ENCODE peak calls at places on chromosomes 4 and X, in five cellular contexts. One of them, this sample, is unnamed.

GRCh38 chr4:10891866-10892265 is 207.3 kb upstream of the CLNK start:
- DNase-seq in A549: no peak
- DNase-seq in endothelial cell of umbilical vein: no peak
- DNase-seq in SK-N-SH: no peak
- DNase-seq in WTC11: no peak
- DNase-seq in this sample: no peak

GRCh38 chr4:31518796-31519250 is 798.7 kb downstream of the PCDH7 start:
- DNase-seq in A549: peak
- DNase-seq in endothelial cell of umbilical vein: no peak
- DNase-seq in SK-N-SH: no peak
- DNase-seq in WTC11: no peak
- DNase-seq in this sample: peak

GRCh38 chrX:110853610-110854009 is 58.0 kb upstream of the CHRDL1 start:
- DNase-seq in A549: peak
- DNase-seq in endothelial cell of umbilical vein: no peak
- DNase-seq in SK-N-SH: peak
- DNase-seq in WTC11: peak
- DNase-seq in this sample: no peak

GRCh38 chrX:97367149-97367548 is 483.4 kb downstream of the RPA4 start:
- DNase-seq in A549: no peak
- DNase-seq in endothelial cell of umbilical vein: no peak
- DNase-seq in SK-N-SH: no peak
- DNase-seq in WTC11: no peak
- DNase-seq in this sample: no peak

GRCh38 chrX:101164766-101165590 is 54.6 kb upstream of the DRP2 start:
- DNase-seq in A549: no peak
- DNase-seq in endothelial cell of umbilical vein: no peak
- DNase-seq in SK-N-SH: no peak
- DNase-seq in WTC11: no peak
- DNase-seq in this sample: no peak

GRCh38 chr4:84578540-84579409 is 4.2 kb upstream of the CDS1 start:
- DNase-seq in A549: peak
- DNase-seq in endothelial cell of umbilical vein: peak
- DNase-seq in SK-N-SH: peak
- DNase-seq in WTC11: peak
- DNase-seq in this sample: peak

GRCh38 chr4:111959202-111959601 is 186.1 kb upstream of the FAM241A start:
- DNase-seq in A549: peak
- DNase-seq in endothelial cell of umbilical vein: peak
- DNase-seq in SK-N-SH: no peak
- DNase-seq in WTC11: no peak
- DNase-seq in this sample: peak

GRCh38 chr4:59517007-59517406 is 1683.1 kb upstream of the ADGRL3 start:
- DNase-seq in A549: no peak
- DNase-seq in endothelial cell of umbilical vein: no peak
- DNase-seq in SK-N-SH: no peak
- DNase-seq in WTC11: no peak
- DNase-seq in this sample: no peak

GRCh38 chr4:44493924-44494323 is 45.3 kb upstream of the KCTD8 start:
- DNase-seq in A549: peak
- DNase-seq in endothelial cell of umbilical vein: peak
- DNase-seq in SK-N-SH: peak
- DNase-seq in WTC11: no peak
- DNase-seq in this sample: no peak

GRCh38 chr4:70715097-70715496 is 6.7 kb upstream of the RUFY3 start:
- DNase-seq in A549: no peak
- DNase-seq in endothelial cell of umbilical vein: no peak
- DNase-seq in SK-N-SH: no peak
- DNase-seq in WTC11: no peak
- DNase-seq in this sample: no peak

GRCh38 chr4:166324321-166324720 is 451.3 kb downstream of the TLL1 start:
- DNase-seq in A549: peak
- DNase-seq in endothelial cell of umbilical vein: peak
- DNase-seq in SK-N-SH: peak
- DNase-seq in WTC11: peak
- DNase-seq in this sample: peak

GRCh38 chr4:47784222-47784621 is 53.6 kb downstream of the CORIN start:
- DNase-seq in A549: no peak
- DNase-seq in endothelial cell of umbilical vein: peak
- DNase-seq in SK-N-SH: peak
- DNase-seq in WTC11: no peak
- DNase-seq in this sample: no peak

GRCh38 chrX:109347618-109348017 is 134.3 kb downstream of the GUCY2F start:
- DNase-seq in A549: no peak
- DNase-seq in endothelial cell of umbilical vein: peak
- DNase-seq in SK-N-SH: no peak
- DNase-seq in WTC11: no peak
- DNase-seq in this sample: peak

GRCh38 chr4:23594125-23594524 is 295.7 kb downstream of the PPARGC1A start:
- DNase-seq in A549: no peak
- DNase-seq in endothelial cell of umbilical vein: no peak
- DNase-seq in SK-N-SH: no peak
- DNase-seq in WTC11: no peak
- DNase-seq in this sample: no peak

GRCh38 chrX:21153503-21153902 is 220.7 kb upstream of the CNKSR2 start:
- DNase-seq in A549: peak
- DNase-seq in endothelial cell of umbilical vein: no peak
- DNase-seq in SK-N-SH: no peak
- DNase-seq in WTC11: no peak
- DNase-seq in this sample: no peak

GRCh38 chrX:22395372-22395771 is 122.7 kb downstream of the CBLL2 start:
- DNase-seq in A549: no peak
- DNase-seq in endothelial cell of umbilical vein: peak
- DNase-seq in SK-N-SH: no peak
- DNase-seq in WTC11: no peak
- DNase-seq in this sample: no peak

GRCh38 chrX:1751781-1752180 is 136.9 kb downstream of the ASMT start:
- DNase-seq in A549: no peak
- DNase-seq in endothelial cell of umbilical vein: no peak
- DNase-seq in SK-N-SH: no peak
- DNase-seq in WTC11: no peak
- DNase-seq in this sample: no peak

GRCh38 chrX:108186811-108187210 is 95.2 kb downstream of the ATG4A start:
- DNase-seq in A549: peak
- DNase-seq in endothelial cell of umbilical vein: peak
- DNase-seq in SK-N-SH: no peak
- DNase-seq in WTC11: no peak
- DNase-seq in this sample: peak

GRCh38 chrX:87728024-87728423 is 210.4 kb downstream of the KLHL4 start:
- DNase-seq in A549: no peak
- DNase-seq in endothelial cell of umbilical vein: no peak
- DNase-seq in SK-N-SH: no peak
- DNase-seq in WTC11: no peak
- DNase-seq in this sample: no peak

GRCh38 chr4:8451440-8452182 is 11.0 kb downstream of the TRMT44 start:
- DNase-seq in A549: no peak
- DNase-seq in endothelial cell of umbilical vein: peak
- DNase-seq in SK-N-SH: no peak
- DNase-seq in WTC11: no peak
- DNase-seq in this sample: no peak

GRCh38 chr4:147707892-147708672 is 23.8 kb upstream of the ARHGAP10 start:
- DNase-seq in A549: peak
- DNase-seq in endothelial cell of umbilical vein: peak
- DNase-seq in SK-N-SH: peak
- DNase-seq in WTC11: peak
- DNase-seq in this sample: peak

GRCh38 chrX:114841051-114841450 is 176.4 kb downstream of the IL13RA2 start:
- DNase-seq in A549: no peak
- DNase-seq in endothelial cell of umbilical vein: no peak
- DNase-seq in SK-N-SH: no peak
- DNase-seq in WTC11: no peak
- DNase-seq in this sample: no peak

GRCh38 chr4:89836897-89837384 is at the start of gene SNCA:
- DNase-seq in A549: peak
- DNase-seq in endothelial cell of umbilical vein: peak
- DNase-seq in SK-N-SH: peak
- DNase-seq in WTC11: peak
- DNase-seq in this sample: no peak

GRCh38 chr4:182192511-182193181 is 50.6 kb upstream of the TENM3 start:
- DNase-seq in A549: no peak
- DNase-seq in endothelial cell of umbilical vein: no peak
- DNase-seq in SK-N-SH: no peak
- DNase-seq in WTC11: no peak
- DNase-seq in this sample: no peak

GRCh38 chr4:36088542-36088941 is 155.8 kb downstream of the ARAP2 start:
- DNase-seq in A549: peak
- DNase-seq in endothelial cell of umbilical vein: no peak
- DNase-seq in SK-N-SH: no peak
- DNase-seq in WTC11: no peak
- DNase-seq in this sample: no peak

GRCh38 chr4:177737387-177737965 is 295.2 kb upstream of the AGA start:
- DNase-seq in A549: no peak
- DNase-seq in endothelial cell of umbilical vein: no peak
- DNase-seq in SK-N-SH: no peak
- DNase-seq in WTC11: no peak
- DNase-seq in this sample: no peak
- TF ChIP-seq MAX in A549: no peak
- TF ChIP-seq MAX in endothelial cell of umbilical vein: no peak
- TF ChIP-seq MAX in SK-N-SH: no peak
- TF ChIP-seq MAX in WTC11: no peak
- TF ChIP-seq MAX in this sample: no peak

GRCh38 chr4:105989411-105990242 is 94.4 kb downstream of the NPNT start:
- DNase-seq in A549: no peak
- DNase-seq in endothelial cell of umbilical vein: peak
- DNase-seq in SK-N-SH: no peak
- DNase-seq in WTC11: no peak
- DNase-seq in this sample: no peak
- TF ChIP-seq MAX in A549: no peak
- TF ChIP-seq MAX in endothelial cell of umbilical vein: no peak
- TF ChIP-seq MAX in SK-N-SH: no peak
- TF ChIP-seq MAX in WTC11: no peak
- TF ChIP-seq MAX in this sample: no peak

GRCh38 chrX:40096395-40097091 is 1.2 kb downstream of the BCOR start:
- DNase-seq in A549: no peak
- DNase-seq in endothelial cell of umbilical vein: peak
- DNase-seq in SK-N-SH: peak
- DNase-seq in WTC11: no peak
- DNase-seq in this sample: no peak
- TF ChIP-seq MAX in A549: no peak
- TF ChIP-seq MAX in endothelial cell of umbilical vein: no peak
- TF ChIP-seq MAX in SK-N-SH: no peak
- TF ChIP-seq MAX in WTC11: no peak
- TF ChIP-seq MAX in this sample: no peak

DNA sequence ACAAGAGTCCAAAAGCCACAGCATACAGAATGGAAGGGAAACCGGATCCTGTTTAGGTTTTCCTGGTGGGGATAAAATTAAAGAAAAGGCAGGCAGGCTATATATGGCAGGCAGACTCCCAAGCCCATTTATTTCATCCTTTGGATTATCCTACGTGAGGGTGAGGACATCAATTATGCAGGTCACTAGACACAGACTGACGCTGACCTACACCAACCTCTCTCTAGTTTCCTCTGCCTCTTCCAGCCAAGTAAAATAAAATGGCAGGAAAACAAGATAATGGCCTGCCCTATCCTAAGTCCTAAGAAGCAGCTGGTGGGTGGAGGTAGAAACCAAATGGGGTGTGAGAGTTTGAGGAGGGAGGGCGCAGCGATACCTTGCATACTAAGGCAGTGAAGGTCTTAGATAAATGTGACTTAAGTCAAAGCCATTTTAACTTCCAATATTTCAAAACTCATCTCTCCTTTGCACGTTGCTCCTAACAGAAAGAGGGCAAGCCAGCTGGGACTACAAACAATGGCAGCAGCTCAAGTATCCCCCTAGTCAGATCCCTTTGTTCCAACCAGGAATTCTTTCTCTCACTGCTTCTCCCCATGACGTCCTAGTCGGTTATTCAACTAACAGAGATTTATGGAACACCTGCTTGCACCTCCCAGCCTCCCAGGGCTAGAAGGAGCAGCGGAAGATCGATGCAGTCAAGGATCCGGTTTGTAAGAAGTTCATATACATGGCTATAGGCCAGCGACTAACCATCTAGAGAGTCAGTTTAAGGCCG is 72.8 kb downstream of the IRF2 start:
- DNase-seq in A549: no peak
- DNase-seq in endothelial cell of umbilical vein: peak
- DNase-seq in SK-N-SH: no peak
- DNase-seq in WTC11: peak
- DNase-seq in this sample: no peak
- TF ChIP-seq MAX in A549: no peak
- TF ChIP-seq MAX in endothelial cell of umbilical vein: no peak
- TF ChIP-seq MAX in SK-N-SH: no peak
- TF ChIP-seq MAX in WTC11: no peak
- TF ChIP-seq MAX in this sample: no peak

DNA sequence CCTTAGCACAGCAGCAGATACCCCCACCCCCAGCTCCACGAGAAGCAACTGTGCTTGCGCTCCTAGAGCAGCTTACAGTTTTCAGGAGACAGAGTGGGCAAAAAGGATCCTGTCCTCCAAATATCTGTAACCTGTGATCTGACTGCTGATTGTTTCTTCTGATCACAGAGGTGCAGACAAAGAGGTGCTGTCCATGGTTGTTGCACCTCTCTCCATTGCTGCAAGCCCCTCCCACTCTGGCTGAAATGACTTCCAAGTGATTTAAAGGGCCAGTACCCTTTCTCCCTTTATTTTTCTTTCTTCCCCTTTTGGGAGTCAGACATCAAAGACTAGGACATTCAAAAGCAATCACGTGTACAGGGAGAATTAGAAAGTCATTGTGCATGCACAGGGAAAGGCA is 205.3 kb upstream of the GEMIN8 start:
- DNase-seq in A549: no peak
- DNase-seq in endothelial cell of umbilical vein: no peak
- DNase-seq in SK-N-SH: no peak
- DNase-seq in WTC11: peak
- DNase-seq in this sample: peak
- TF ChIP-seq MAX in A549: no peak
- TF ChIP-seq MAX in endothelial cell of umbilical vein: no peak
- TF ChIP-seq MAX in SK-N-SH: no peak
- TF ChIP-seq MAX in WTC11: no peak
- TF ChIP-seq MAX in this sample: no peak

GRCh38 chrX:10579018-10579752 is 41.2 kb downstream of the MID1 start:
- DNase-seq in A549: peak
- DNase-seq in endothelial cell of umbilical vein: peak
- DNase-seq in SK-N-SH: no peak
- DNase-seq in WTC11: no peak
- DNase-seq in this sample: peak
- TF ChIP-seq MAX in A549: no peak
- TF ChIP-seq MAX in endothelial cell of umbilical vein: no peak
- TF ChIP-seq MAX in SK-N-SH: no peak
- TF ChIP-seq MAX in WTC11: no peak
- TF ChIP-seq MAX in this sample: peak

GRCh38 chr4:169221662-169222061 is 49.1 kb downstream of the SH3RF1 start:
- DNase-seq in A549: no peak
- DNase-seq in endothelial cell of umbilical vein: no peak
- DNase-seq in SK-N-SH: no peak
- DNase-seq in WTC11: no peak
- DNase-seq in this sample: no peak

GRCh38 chr4:169219440-169219839 is 51.3 kb downstream of the SH3RF1 start:
- DNase-seq in A549: no peak
- DNase-seq in endothelial cell of umbilical vein: no peak
- DNase-seq in SK-N-SH: no peak
- DNase-seq in WTC11: no peak
- DNase-seq in this sample: no peak

GRCh38 chr4:169220446-169220845 is 50.3 kb downstream of the SH3RF1 start:
- DNase-seq in A549: no peak
- DNase-seq in endothelial cell of umbilical vein: no peak
- DNase-seq in SK-N-SH: no peak
- DNase-seq in WTC11: no peak
- DNase-seq in this sample: no peak

GRCh38 chr4:169222768-169223167 is 48.0 kb downstream of the SH3RF1 start:
- DNase-seq in A549: no peak
- DNase-seq in endothelial cell of umbilical vein: no peak
- DNase-seq in SK-N-SH: no peak
- DNase-seq in WTC11: no peak
- DNase-seq in this sample: no peak

GRCh38 chr4:169220854-169221311 is 49.9 kb downstream of the SH3RF1 start:
- DNase-seq in A549: no peak
- DNase-seq in endothelial cell of umbilical vein: no peak
- DNase-seq in SK-N-SH: no peak
- DNase-seq in WTC11: no peak
- DNase-seq in this sample: no peak
- TF ChIP-seq MAX in A549: no peak
- TF ChIP-seq MAX in endothelial cell of umbilical vein: no peak
- TF ChIP-seq MAX in SK-N-SH: no peak
- TF ChIP-seq MAX in WTC11: no peak
- TF ChIP-seq MAX in this sample: no peak

This sample was measured in HCT116.